ENCODE peak calls at places on chromosomes 16 and 17, in seven cellular contexts. X is foreskin fibroblast; Q is mesothelial cell of epicardium; Z is body of pancreas; O is T47D; U is AG09309; H is activated CD8-positive, alpha-beta memory T cell treated with anti-CD3 and anti-CD28 coated beads for 4 hours. E is an unnamed sample.

GRCh38 chr17:63961355-63962207 is 11.1 kb downstream of the SCN4A start:
- DNase-seq in X (peak), Q (peak), Z (peak), O (peak), U (no peak), H (no peak), E (no peak)

GRCh38 chr17:37701424-37702020 is 43.3 kb downstream of the HNF1B start:
- DNase-seq in X (peak), Q (no peak), Z (peak), O (peak), U (no peak), H (no peak), E (no peak)

GRCh38 chr17:79473111-79473835 is 137.6 kb downstream of the RBFOX3 start:
- DNase-seq in X (no peak), Q (no peak), Z (no peak), O (no peak), U (no peak), H (no peak), E (no peak)

GRCh38 chr16:81610144-81610842 is 165.7 kb downstream of the CMIP start:
- DNase-seq in X (peak), Q (no peak), Z (peak), O (no peak), U (no peak), H (no peak), E (no peak)

GRCh38 chr16:69917739-69918138 is 33.4 kb upstream of the CLEC18A start:
- DNase-seq in X (peak), Q (no peak), Z (peak), O (no peak), U (peak), H (no peak), E (peak)

GRCh38 chr17:59373879-59374495 is 42.5 kb downstream of the YPEL2 start:
- DNase-seq in X (peak), Q (no peak), Z (peak), O (no peak), U (peak), H (no peak), E (peak)

GRCh38 chr16:50771366-50771765 is 29.5 kb downstream of the CYLD start:
- DNase-seq in X (peak), Q (no peak), Z (no peak), O (no peak), U (peak), H (no peak), E (peak)

GRCh38 chr16:47956881-47957280 is 198.9 kb downstream of the ABCC12 start:
- DNase-seq in X (no peak), Q (no peak), Z (no peak), O (no peak), U (no peak), H (no peak), E (no peak)

GRCh38 chr17:39722965-39723848 is 7.1 kb downstream of the MIEN1 start:
- DNase-seq in X (no peak), Q (no peak), Z (no peak), O (peak), U (no peak), H (no peak), E (no peak)

GRCh38 chr17:39696731-39697130 is 3.1 kb upstream of the ERBB2 start:
- DNase-seq in X (no peak), Q (no peak), Z (no peak), O (no peak), U (no peak), H (no peak), E (no peak)

GRCh38 chr17:38967290-38967738 is at the start of gene FBXO47:
- DNase-seq in X (peak), Q (peak), Z (peak), O (peak), U (peak), H (peak), E (peak)